ENCODE peak calls at places on chromosomes 7 and 10, in six cellular contexts. F is left ventricle myocardium inferior, R is cardiac septum, U is transverse colon, P is pancreas, D is C1 segment of cervical spinal cord. E is an unnamed sample.

GRCh38 chr10:71222541-71223364 is 10.4 kb downstream of the UNC5B start:
- DNase-seq in F (no peak), R (peak), U (no peak), P (peak), D (no peak), E (no peak)

GRCh38 chr10:74075906-74076305 is 74.7 kb downstream of the AP3M1 start:
- DNase-seq in F (no peak), R (no peak), U (no peak), P (no peak), D (no peak), E (no peak)

GRCh38 chr10:110408203-110408871 is 89.4 kb upstream of the DUSP5 start:
- DNase-seq in F (no peak), R (no peak), U (no peak), P (no peak), D (no peak), E (no peak)

GRCh38 chr7:116588641-116589594 is 64.1 kb downstream of the CAV1 start:
- DNase-seq in F (no peak), R (no peak), U (no peak), P (no peak), D (no peak), E (no peak)

GRCh38 chr10:93422121-93422520 is 60.0 kb downstream of the MYOF start:
- DNase-seq in F (no peak), R (no peak), U (no peak), P (no peak), D (no peak), E (no peak)

GRCh38 chr7:45921381-45921698 is 268 bp upstream of the IGFBP3 start:
- DNase-seq in F (no peak), R (no peak), U (no peak), P (no peak), D (no peak), E (no peak)

GRCh38 chr7:42745357-42746022 is 166.4 kb downstream of the C7orf25 start:
- DNase-seq in F (peak), R (no peak), U (peak), P (no peak), D (no peak), E (no peak)

GRCh38 chr7:131327049-131327625 is 539 bp upstream of the MKLN1 start:
- DNase-seq in F (no peak), R (no peak), U (peak), P (peak), D (no peak), E (no peak)

E was measured in right lobe of liver.